ENCODE peak calls at places on chromosomes 12 and 14, in eight cellular contexts. One of them, this sample, is unnamed.

GRCh38 chr12:110689601-110690430 is 901 bp upstream of the HVCN1 start:
- DNase-seq in HCT116: no peak
- DNase-seq in PC-3: no peak
- DNase-seq in lower lobe of right lung: peak
- DNase-seq in lower leg skin: no peak
- DNase-seq in gastrocnemius medialis: no peak
- DNase-seq in psoas muscle: peak
- DNase-seq in esophagus squamous epithelium: no peak
- DNase-seq in this sample: no peak

GRCh38 chr14:26255213-26255612 is 342.6 kb downstream of the NOVA1 start:
- DNase-seq in HCT116: no peak
- DNase-seq in PC-3: peak
- DNase-seq in lower lobe of right lung: no peak
- DNase-seq in lower leg skin: no peak
- DNase-seq in gastrocnemius medialis: no peak
- DNase-seq in psoas muscle: no peak
- DNase-seq in esophagus squamous epithelium: no peak
- DNase-seq in this sample: no peak

GRCh38 chr12:132389066-132389465 is 59.7 kb upstream of the GALNT9 start:
- DNase-seq in HCT116: no peak
- DNase-seq in PC-3: no peak
- DNase-seq in lower lobe of right lung: no peak
- DNase-seq in lower leg skin: peak
- DNase-seq in gastrocnemius medialis: no peak
- DNase-seq in psoas muscle: no peak
- DNase-seq in esophagus squamous epithelium: no peak
- DNase-seq in this sample: no peak

GRCh38 chr12:58812229-58812628 is 108.1 kb downstream of the LRIG3 start:
- DNase-seq in HCT116: no peak
- DNase-seq in PC-3: no peak
- DNase-seq in lower lobe of right lung: no peak
- DNase-seq in lower leg skin: no peak
- DNase-seq in gastrocnemius medialis: no peak
- DNase-seq in psoas muscle: no peak
- DNase-seq in esophagus squamous epithelium: no peak
- DNase-seq in this sample: no peak

GRCh38 chr14:77498120-77498979 is at the start of gene ISM2:
- DNase-seq in HCT116: no peak
- DNase-seq in PC-3: peak
- DNase-seq in lower lobe of right lung: peak
- DNase-seq in lower leg skin: no peak
- DNase-seq in gastrocnemius medialis: no peak
- DNase-seq in psoas muscle: no peak
- DNase-seq in esophagus squamous epithelium: no peak
- DNase-seq in this sample: no peak

GRCh38 chr12:45231515-45232145 is 15.7 kb downstream of the ANO6 start:
- DNase-seq in HCT116: no peak
- DNase-seq in PC-3: peak
- DNase-seq in lower lobe of right lung: no peak
- DNase-seq in lower leg skin: no peak
- DNase-seq in gastrocnemius medialis: no peak
- DNase-seq in psoas muscle: no peak
- DNase-seq in esophagus squamous epithelium: no peak
- DNase-seq in this sample: no peak

GRCh38 chr12:82959821-82960220 is 273.1 kb downstream of the TMTC2 start:
- DNase-seq in HCT116: no peak
- DNase-seq in PC-3: peak
- DNase-seq in lower lobe of right lung: no peak
- DNase-seq in lower leg skin: no peak
- DNase-seq in gastrocnemius medialis: no peak
- DNase-seq in psoas muscle: no peak
- DNase-seq in esophagus squamous epithelium: no peak
- DNase-seq in this sample: no peak

GRCh38 chr12:118336123-118336522 is 36.6 kb downstream of the TAOK3 start:
- DNase-seq in HCT116: no peak
- DNase-seq in PC-3: peak
- DNase-seq in lower lobe of right lung: no peak
- DNase-seq in lower leg skin: no peak
- DNase-seq in gastrocnemius medialis: no peak
- DNase-seq in psoas muscle: no peak
- DNase-seq in esophagus squamous epithelium: no peak
- DNase-seq in this sample: no peak

GRCh38 chr12:106246891-106247730 is 709 bp downstream of the CKAP4 start:
- DNase-seq in HCT116: no peak
- DNase-seq in PC-3: peak
- DNase-seq in lower lobe of right lung: peak
- DNase-seq in lower leg skin: peak
- DNase-seq in gastrocnemius medialis: no peak
- DNase-seq in psoas muscle: peak
- DNase-seq in esophagus squamous epithelium: no peak
- DNase-seq in this sample: no peak

DNA sequence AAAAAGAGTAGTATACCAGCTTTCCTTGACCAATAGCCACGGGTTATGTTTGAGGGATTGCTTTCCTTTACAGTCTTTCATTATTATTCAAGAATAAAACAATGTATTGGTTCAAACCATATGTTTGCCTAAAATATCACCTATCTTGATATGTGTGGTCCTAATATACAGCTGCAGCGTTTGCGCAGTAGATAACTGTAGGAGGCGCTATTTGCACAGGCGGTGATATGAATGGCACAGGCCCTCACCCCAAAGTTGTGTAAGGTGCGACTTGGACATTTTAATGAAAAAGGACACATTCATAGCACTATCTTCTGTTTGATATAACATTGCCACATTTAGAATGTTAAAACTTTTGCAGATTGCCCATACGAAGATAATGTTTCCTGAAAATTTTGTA is 298.4 kb downstream of the TRHDE start:
- DNase-seq in HCT116: peak
- DNase-seq in PC-3: peak
- DNase-seq in lower lobe of right lung: no peak
- DNase-seq in lower leg skin: no peak
- DNase-seq in gastrocnemius medialis: no peak
- DNase-seq in psoas muscle: no peak
- DNase-seq in esophagus squamous epithelium: no peak
- DNase-seq in this sample: no peak
- TF ChIP-seq CTCF in HCT116: peak
- TF ChIP-seq CTCF in PC-3: peak
- TF ChIP-seq CTCF in lower lobe of right lung: peak
- TF ChIP-seq CTCF in lower leg skin: no peak
- TF ChIP-seq CTCF in gastrocnemius medialis: no peak
- TF ChIP-seq CTCF in psoas muscle: no peak
- TF ChIP-seq CTCF in esophagus squamous epithelium: no peak
- TF ChIP-seq CTCF in this sample: peak

GRCh38 chr12:113463746-113464743 is 7.6 kb downstream of the LHX5 start:
- DNase-seq in HCT116: no peak
- DNase-seq in PC-3: peak
- DNase-seq in lower lobe of right lung: no peak
- DNase-seq in lower leg skin: no peak
- DNase-seq in gastrocnemius medialis: no peak
- DNase-seq in psoas muscle: no peak
- DNase-seq in esophagus squamous epithelium: no peak
- DNase-seq in this sample: no peak
- H3K4me3 ChIP-seq in HCT116: no peak
- H3K4me3 ChIP-seq in PC-3: peak
- H3K4me3 ChIP-seq in lower lobe of right lung: peak
- H3K4me3 ChIP-seq in lower leg skin: no peak
- H3K4me3 ChIP-seq in gastrocnemius medialis: peak
- H3K4me3 ChIP-seq in psoas muscle: peak
- H3K4me3 ChIP-seq in esophagus squamous epithelium: peak
- H3K4me3 ChIP-seq in this sample: no peak

GRCh38 chr12:99212275-99212674 is 435.3 kb upstream of the GARIN6 start:
- DNase-seq in HCT116: no peak
- DNase-seq in PC-3: no peak
- DNase-seq in lower lobe of right lung: no peak
- DNase-seq in lower leg skin: no peak
- DNase-seq in gastrocnemius medialis: no peak
- DNase-seq in psoas muscle: no peak
- DNase-seq in esophagus squamous epithelium: no peak
- DNase-seq in this sample: no peak

GRCh38 chr12:99213047-99213446 is 434.5 kb upstream of the GARIN6 start:
- DNase-seq in HCT116: no peak
- DNase-seq in PC-3: no peak
- DNase-seq in lower lobe of right lung: no peak
- DNase-seq in lower leg skin: no peak
- DNase-seq in gastrocnemius medialis: no peak
- DNase-seq in psoas muscle: no peak
- DNase-seq in esophagus squamous epithelium: no peak
- DNase-seq in this sample: no peak
- TF ChIP-seq CTCF in HCT116: no peak
- TF ChIP-seq CTCF in PC-3: no peak
- TF ChIP-seq CTCF in lower lobe of right lung: no peak
- TF ChIP-seq CTCF in lower leg skin: no peak
- TF ChIP-seq CTCF in gastrocnemius medialis: no peak
- TF ChIP-seq CTCF in psoas muscle: no peak
- TF ChIP-seq CTCF in esophagus squamous epithelium: no peak
- TF ChIP-seq CTCF in this sample: no peak

GRCh38 chr14:73788871-73789590 is 62.6 kb upstream of the PTGR2 start:
- DNase-seq in HCT116: no peak
- DNase-seq in PC-3: no peak
- DNase-seq in lower lobe of right lung: no peak
- DNase-seq in lower leg skin: no peak
- DNase-seq in gastrocnemius medialis: no peak
- DNase-seq in psoas muscle: no peak
- DNase-seq in esophagus squamous epithelium: no peak
- DNase-seq in this sample: no peak
- H3K4me3 ChIP-seq in HCT116: no peak
- H3K4me3 ChIP-seq in PC-3: no peak
- H3K4me3 ChIP-seq in lower lobe of right lung: peak
- H3K4me3 ChIP-seq in lower leg skin: no peak
- H3K4me3 ChIP-seq in gastrocnemius medialis: no peak
- H3K4me3 ChIP-seq in psoas muscle: no peak
- H3K4me3 ChIP-seq in esophagus squamous epithelium: peak
- H3K4me3 ChIP-seq in this sample: no peak

GRCh38 chr14:100709252-100709955 is 17.3 kb upstream of the DLK1 start:
- DNase-seq in HCT116: no peak
- DNase-seq in PC-3: peak
- DNase-seq in lower lobe of right lung: no peak
- DNase-seq in lower leg skin: no peak
- DNase-seq in gastrocnemius medialis: no peak
- DNase-seq in psoas muscle: no peak
- DNase-seq in esophagus squamous epithelium: no peak
- DNase-seq in this sample: no peak
- TF ChIP-seq CTCF in HCT116: no peak
- TF ChIP-seq CTCF in PC-3: peak
- TF ChIP-seq CTCF in lower lobe of right lung: peak
- TF ChIP-seq CTCF in lower leg skin: no peak
- TF ChIP-seq CTCF in gastrocnemius medialis: peak
- TF ChIP-seq CTCF in psoas muscle: peak
- TF ChIP-seq CTCF in esophagus squamous epithelium: peak
- TF ChIP-seq CTCF in this sample: no peak

DNA sequence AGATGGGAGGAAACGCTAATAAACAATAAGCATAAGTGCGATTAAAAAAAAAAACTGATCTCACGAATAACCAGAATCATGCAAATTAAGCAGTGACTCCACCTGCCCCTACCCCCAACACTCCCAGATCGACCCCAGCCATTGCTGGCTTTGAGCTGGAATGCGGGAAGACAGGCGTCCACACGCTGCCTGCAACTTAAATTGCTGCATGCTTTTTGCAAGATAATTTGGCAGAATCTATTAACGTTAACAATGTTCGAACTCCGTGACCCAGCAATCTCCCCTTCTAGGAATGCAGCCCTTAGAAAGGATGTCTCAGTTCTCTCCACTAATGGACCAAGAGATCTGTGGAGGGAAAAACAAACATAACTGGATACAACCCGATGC is 946 bp upstream of the CKB start:
- DNase-seq in HCT116: no peak
- DNase-seq in PC-3: no peak
- DNase-seq in lower lobe of right lung: no peak
- DNase-seq in lower leg skin: no peak
- DNase-seq in gastrocnemius medialis: no peak
- DNase-seq in psoas muscle: no peak
- DNase-seq in esophagus squamous epithelium: no peak
- DNase-seq in this sample: no peak
- H3K4me3 ChIP-seq in HCT116: no peak
- H3K4me3 ChIP-seq in PC-3: no peak
- H3K4me3 ChIP-seq in lower lobe of right lung: no peak
- H3K4me3 ChIP-seq in lower leg skin: no peak
- H3K4me3 ChIP-seq in gastrocnemius medialis: no peak
- H3K4me3 ChIP-seq in psoas muscle: no peak
- H3K4me3 ChIP-seq in esophagus squamous epithelium: no peak
- H3K4me3 ChIP-seq in this sample: no peak

GRCh38 chr14:92325835-92326234 is 2.9 kb downstream of the SLC24A4 start:
- DNase-seq in HCT116: no peak
- DNase-seq in PC-3: no peak
- DNase-seq in lower lobe of right lung: no peak
- DNase-seq in lower leg skin: no peak
- DNase-seq in gastrocnemius medialis: no peak
- DNase-seq in psoas muscle: no peak
- DNase-seq in esophagus squamous epithelium: no peak
- DNase-seq in this sample: no peak

GRCh38 chr14:92323916-92324818 is 1.2 kb downstream of the SLC24A4 start:
- DNase-seq in HCT116: no peak
- DNase-seq in PC-3: no peak
- DNase-seq in lower lobe of right lung: no peak
- DNase-seq in lower leg skin: no peak
- DNase-seq in gastrocnemius medialis: no peak
- DNase-seq in psoas muscle: no peak
- DNase-seq in esophagus squamous epithelium: no peak
- DNase-seq in this sample: no peak

GRCh38 chr14:92323031-92323915 is at the start of gene SLC24A4:
- DNase-seq in HCT116: no peak
- DNase-seq in PC-3: no peak
- DNase-seq in lower lobe of right lung: no peak
- DNase-seq in lower leg skin: no peak
- DNase-seq in gastrocnemius medialis: no peak
- DNase-seq in psoas muscle: peak
- DNase-seq in esophagus squamous epithelium: no peak
- DNase-seq in this sample: no peak

GRCh38 chr14:92334050-92334449 is 11.1 kb downstream of the SLC24A4 start:
- DNase-seq in HCT116: no peak
- DNase-seq in PC-3: no peak
- DNase-seq in lower lobe of right lung: no peak
- DNase-seq in lower leg skin: no peak
- DNase-seq in gastrocnemius medialis: no peak
- DNase-seq in psoas muscle: no peak
- DNase-seq in esophagus squamous epithelium: no peak
- DNase-seq in this sample: no peak

GRCh38 chr14:92328664-92329255 is 5.8 kb downstream of the SLC24A4 start:
- DNase-seq in HCT116: no peak
- DNase-seq in PC-3: no peak
- DNase-seq in lower lobe of right lung: no peak
- DNase-seq in lower leg skin: no peak
- DNase-seq in gastrocnemius medialis: no peak
- DNase-seq in psoas muscle: no peak
- DNase-seq in esophagus squamous epithelium: no peak
- DNase-seq in this sample: no peak
- TF ChIP-seq CTCF in HCT116: no peak
- TF ChIP-seq CTCF in PC-3: no peak
- TF ChIP-seq CTCF in lower lobe of right lung: no peak
- TF ChIP-seq CTCF in lower leg skin: no peak
- TF ChIP-seq CTCF in gastrocnemius medialis: no peak
- TF ChIP-seq CTCF in psoas muscle: no peak
- TF ChIP-seq CTCF in esophagus squamous epithelium: no peak
- TF ChIP-seq CTCF in this sample: no peak

GRCh38 chr12:8038659-8039114 is 6.2 kb downstream of the FOXJ2 start:
- DNase-seq in HCT116: no peak
- DNase-seq in PC-3: no peak
- DNase-seq in lower lobe of right lung: peak
- DNase-seq in lower leg skin: no peak
- DNase-seq in gastrocnemius medialis: peak
- DNase-seq in psoas muscle: peak
- DNase-seq in esophagus squamous epithelium: no peak
- DNase-seq in this sample: peak
- H3K4me3 ChIP-seq in HCT116: peak
- H3K4me3 ChIP-seq in PC-3: no peak
- H3K4me3 ChIP-seq in lower lobe of right lung: peak
- H3K4me3 ChIP-seq in lower leg skin: no peak
- H3K4me3 ChIP-seq in gastrocnemius medialis: peak
- H3K4me3 ChIP-seq in psoas muscle: peak
- H3K4me3 ChIP-seq in esophagus squamous epithelium: peak
- H3K4me3 ChIP-seq in this sample: no peak